ENCODE peak calls at places on chromosomes 3 and 15, in nine cellular contexts. V, T, B, O, H, Z, F, D and Y are unnamed samples. For H3K9me3, the result is how much of the 10 kb centered on the place peaks cover.

GRCh38 chr3:107868449-107868848 is 222.4 kb downstream of the CD47 start:
- DNase-seq in B (no peak), T (no peak), H (no peak), O (no peak), D (no peak), Z (no peak), F (no peak), V (no peak), Y (no peak)

GRCh38 chr3:11282250-11283125 is 10.3 kb downstream of the ATG7 start:
- DNase-seq in T (no peak), V (no peak), F (peak), B (no peak), O (no peak), H (no peak), Z (peak), D (no peak), Y (no peak)

GRCh38 chr15:59190291-59190690 is 16.4 kb upstream of the LDHAL6B start:
- DNase-seq in Z (no peak), B (no peak), H (no peak), D (no peak), F (no peak), T (no peak), O (no peak), V (no peak), Y (no peak)

GRCh38 chr3:148694116-148694515 is 3.6 kb upstream of the AGTR1 start:
- DNase-seq in B (no peak), O (no peak), F (no peak), H (no peak), V (no peak), Z (no peak), D (no peak), T (no peak), Y (no peak)

GRCh38 chr3:98557324-98558010 is 25.7 kb downstream of the GPR15 start:
- DNase-seq in H (no peak), V (peak), O (no peak), B (no peak), T (no peak), D (no peak), Z (no peak), F (no peak), Y (no peak)

GRCh38 chr3:13251166-13251892 is 168.8 kb downstream of the NUP210 start:
- DNase-seq in Z (no peak), V (no peak), B (no peak), F (no peak), O (no peak), T (no peak), D (no peak), H (no peak), Y (no peak)

GRCh38 chr3:72997421-72997961 is 880 bp downstream of the PPP4R2 start:
- DNase-seq in F (no peak), O (peak), Z (no peak), H (peak), D (no peak), T (peak), V (peak), B (peak), Y (no peak)

GRCh38 chr15:61889706-61890105 is 170.5 kb downstream of the VPS13C start:
- DNase-seq in V (no peak), O (no peak), Z (no peak), F (no peak), B (no peak), H (no peak), D (no peak), T (no peak), Y (no peak)

GRCh38 chr3:17602126-17602525 is 140.3 kb downstream of the TBC1D5 start:
- DNase-seq in F (no peak), H (no peak), O (no peak), D (no peak), B (no peak), Z (no peak), T (no peak), V (no peak), Y (no peak)

GRCh38 chr3:124995460-124995994 is 60.3 kb downstream of the HEG1 start:
- DNase-seq in O (peak), V (no peak), F (peak), H (peak), D (peak), Z (peak), B (peak), T (peak), Y (peak)

GRCh38 chr3:52455283-52456168 is at the start of gene NISCH:
- DNase-seq in H (peak), Z (peak), F (peak), B (peak), O (peak), V (peak), T (peak), D (peak), Y (peak)

GRCh38 chr3:148081926-148082325 is 615.8 kb upstream of the AGTR1 start:
- DNase-seq in O (no peak), B (no peak), Z (no peak), D (no peak), T (no peak), F (no peak), V (no peak), H (no peak), Y (no peak)

GRCh38 chr15:75775296-75776074 is 62.8 kb upstream of the CSPG4 start:
- DNase-seq in F (no peak), O (no peak), Z (no peak), T (peak), V (no peak), H (no peak), D (no peak), B (no peak), Y (no peak)

GRCh38 chr3:126416943-126417342 is 22.2 kb downstream of the CFAP100 start:
- DNase-seq in B (no peak), T (no peak), H (peak), D (no peak), V (no peak), Z (no peak), F (no peak), O (no peak), Y (no peak)

GRCh38 chr15:69657626-69658025 is 205.0 kb downstream of the RPLP1 start:
- DNase-seq in Z (no peak), B (no peak), H (no peak), V (no peak), F (no peak), T (peak), D (no peak), O (no peak), Y (no peak)

GRCh38 chr15:27492021-27492621 is 521.1 kb downstream of the GABRG3 start:
- DNase-seq in O (no peak), D (no peak), V (no peak), Z (no peak), B (no peak), T (no peak), H (no peak), F (no peak), Y (no peak)

GRCh38 chr3:189588061-189588817 is 43.0 kb upstream of the TP63 start:
- DNase-seq in B (no peak), H (no peak), O (no peak), D (no peak), F (no peak), Z (no peak), T (no peak), V (no peak), Y (no peak)

GRCh38 chr15:74373731-74374647 is 6.5 kb upstream of the CYP11A1 start:
- DNase-seq in T (peak), V (peak), O (peak), F (peak), Z (peak), H (peak), B (peak), D (peak), Y (peak)

GRCh38 chr3:151798476-151798875 is 15.4 kb upstream of the AADAC start:
- DNase-seq in V (no peak), Z (no peak), D (no peak), T (no peak), B (no peak), F (no peak), H (no peak), O (no peak), Y (no peak)

GRCh38 chr15:89780601-89781000 is 4.5 kb downstream of the MESP2 start:
- DNase-seq in H (no peak), F (no peak), B (no peak), Z (no peak), T (no peak), O (peak), D (no peak), V (no peak), Y (no peak)

GRCh38 chr3:23800731-23801130 is 5.0 kb upstream of the UBE2E1 start:
- DNase-seq in O (no peak), F (no peak), V (no peak), B (peak), Z (no peak), D (no peak), H (no peak), T (no peak), Y (no peak)

GRCh38 chr3:114499986-114500385 is 206.2 kb downstream of the TIGIT start:
- DNase-seq in H (no peak), T (no peak), Z (no peak), O (no peak), F (no peak), D (no peak), V (no peak), B (no peak), Y (no peak)

GRCh38 chr3:149055575-149055974 is 30.8 kb downstream of the HLTF start:
- DNase-seq in B (no peak), T (no peak), D (no peak), Z (no peak), H (no peak), O (no peak), V (no peak), F (no peak), Y (no peak)

GRCh38 chr15:72965671-72966070 is 86.6 kb upstream of the NEO1 start:
- DNase-seq in H (no peak), O (no peak), Z (no peak), F (no peak), D (no peak), V (no peak), T (no peak), B (no peak), Y (no peak)

DNA sequence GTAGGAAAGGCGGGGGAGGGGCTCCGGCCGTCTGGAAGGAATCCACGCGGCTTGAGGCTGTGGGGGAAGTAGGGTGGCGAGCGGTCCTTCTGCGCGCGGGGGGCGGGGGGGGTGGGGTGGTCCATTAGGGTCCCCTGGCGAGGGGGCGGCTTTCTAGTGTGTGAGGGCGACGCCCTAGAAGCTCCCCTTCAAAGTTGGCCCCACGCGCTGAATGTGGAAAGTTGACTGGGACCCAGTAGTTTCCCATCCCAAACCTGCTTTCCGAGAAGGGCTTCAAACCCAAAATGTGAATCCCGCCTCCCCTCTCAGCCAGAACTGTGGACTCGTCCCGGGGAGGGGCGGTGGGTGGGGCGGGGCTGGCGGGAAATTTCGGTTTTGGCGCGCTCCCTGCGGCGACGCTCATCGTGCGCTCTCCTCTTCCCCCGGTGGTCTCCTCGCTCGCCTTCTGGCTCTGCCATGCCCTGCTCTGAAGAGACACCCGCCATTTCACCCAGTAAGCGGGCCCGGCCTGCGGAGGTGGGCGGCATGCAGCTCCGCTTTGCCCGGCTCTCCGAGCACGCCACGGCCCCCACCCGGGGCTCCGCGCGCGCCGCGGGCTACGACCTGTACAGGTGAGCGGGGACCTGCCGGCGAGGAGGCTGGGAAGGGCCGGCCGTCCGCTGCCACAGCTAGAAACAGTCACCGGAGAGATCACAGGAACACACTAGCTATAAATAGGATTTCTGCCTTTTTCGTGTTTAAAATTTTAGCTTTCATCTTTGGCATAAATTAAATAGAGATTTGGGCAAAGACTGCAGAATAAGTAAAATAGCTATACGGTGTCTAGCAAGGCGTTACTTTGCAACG is 790 bp downstream of the DUT start:
- DNase-seq in Z (peak), V (peak), F (peak), T (peak), D (peak), O (peak), B (peak), H (peak), Y (peak)
- H3K9me3 ChIP-seq in Z (under half), V (under half), F (under half), T (under half), D (under half), O (under half), B (under half), H (under half), Y (under half)

GRCh38 chr3:168885028-168885427 is 778.5 kb downstream of the MECOM start:
- DNase-seq in V (no peak), Z (no peak), H (no peak), O (no peak), D (no peak), F (no peak), T (no peak), B (no peak), Y (no peak)

GRCh38 chr3:168889666-168890065 is 773.8 kb downstream of the MECOM start:
- DNase-seq in F (no peak), Z (no peak), D (no peak), O (no peak), H (no peak), V (no peak), T (no peak), B (no peak), Y (no peak)

GRCh38 chr3:168884353-168884903 is 779.1 kb downstream of the MECOM start:
- DNase-seq in D (no peak), F (no peak), V (no peak), T (peak), Z (peak), O (peak), H (peak), B (no peak), Y (no peak)

GRCh38 chr3:168894204-168894603 is 769.3 kb downstream of the MECOM start:
- DNase-seq in V (no peak), B (no peak), D (no peak), Z (no peak), T (no peak), O (no peak), F (no peak), H (no peak), Y (no peak)

GRCh38 chr3:168888781-168889180 is 774.7 kb downstream of the MECOM start:
- DNase-seq in F (no peak), O (no peak), D (no peak), B (no peak), V (no peak), Z (no peak), T (no peak), H (no peak), Y (no peak)
- H3K9me3 ChIP-seq in F (under half), O (under half), D (under half), B (under half), V (under half), Z (under half), T (under half), H (under half), Y (under half)

GRCh38 chr15:97023131-97023844 is 692.8 kb downstream of the NR2F2 start:
- DNase-seq in T (no peak), V (no peak), O (peak), F (no peak), Z (no peak), H (no peak), D (no peak), B (no peak), Y (no peak)
- H3K9me3 ChIP-seq in T (under half), V (under half), O (under half), F (under half), Z (under half), H (under half), D (under half), B (under half), Y (under half)

GRCh38 chr3:6560259-6560658 is 300.7 kb upstream of the GRM7 start:
- DNase-seq in B (no peak), H (no peak), T (no peak), D (no peak), V (no peak), Z (no peak), F (no peak), O (no peak), Y (no peak)
- H3K9me3 ChIP-seq in B (under half), H (under half), T (under half), D (under half), V (under half), Z (under half), F (under half), O (under half), Y (under half)

DNA sequence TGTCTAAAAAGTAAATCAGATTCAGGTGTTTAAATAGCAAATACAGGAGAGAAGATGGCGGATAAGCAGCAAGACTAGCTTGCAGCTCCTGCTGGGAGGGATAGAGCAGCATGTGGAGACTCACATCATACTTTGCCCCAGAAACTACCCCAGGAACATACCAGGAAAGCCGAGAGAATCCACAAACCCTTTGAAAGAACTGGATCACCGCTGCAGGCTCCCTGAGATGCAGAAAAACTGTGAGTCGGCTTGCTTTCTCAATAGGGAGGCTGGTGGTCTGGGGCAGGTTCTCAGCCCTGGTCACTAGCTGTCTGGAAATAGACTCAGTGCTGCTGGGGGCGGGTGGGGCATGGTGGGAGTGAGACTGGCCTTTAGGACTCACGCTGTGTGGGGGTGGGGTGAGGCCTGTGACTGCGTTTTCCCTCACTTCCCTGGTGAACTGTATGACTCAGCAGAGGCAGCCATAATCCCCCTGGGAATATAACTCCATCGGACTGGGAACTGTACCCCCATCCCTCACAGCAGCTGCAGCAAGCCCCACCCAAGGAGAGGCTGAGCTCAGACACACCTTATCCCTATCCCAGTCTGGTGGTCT is 142.8 kb downstream of the CNTN6 start:
- DNase-seq in T (no peak), B (no peak), F (no peak), H (no peak), V (no peak), O (no peak), Z (no peak), D (no peak), Y (no peak)
- H3K9me3 ChIP-seq in T (under half), B (under half), F (under half), H (under half), V (under half), O (under half), Z (under half), D (under half), Y (under half)

GRCh38 chr3:176149567-176149966 is 1047.7 kb downstream of the TBL1XR1 start:
- DNase-seq in Z (no peak), O (no peak), V (no peak), F (no peak), B (no peak), H (no peak), D (no peak), T (no peak), Y (no peak)
- H3K9me3 ChIP-seq in Z (under half), O (under half), V (under half), F (under half), B (under half), H (under half), D (under half), T (under half), Y (under half)

GRCh38 chr15:25092661-25093060 is 137.9 kb downstream of the SNRPN start:
- DNase-seq in F (no peak), T (no peak), V (no peak), D (no peak), H (no peak), Z (no peak), B (no peak), O (no peak), Y (no peak)
- H3K9me3 ChIP-seq in F (half or more), T (under half), V (half or more), D (half or more), H (under half), Z (under half), B (under half), O (under half), Y (under half)

DNA sequence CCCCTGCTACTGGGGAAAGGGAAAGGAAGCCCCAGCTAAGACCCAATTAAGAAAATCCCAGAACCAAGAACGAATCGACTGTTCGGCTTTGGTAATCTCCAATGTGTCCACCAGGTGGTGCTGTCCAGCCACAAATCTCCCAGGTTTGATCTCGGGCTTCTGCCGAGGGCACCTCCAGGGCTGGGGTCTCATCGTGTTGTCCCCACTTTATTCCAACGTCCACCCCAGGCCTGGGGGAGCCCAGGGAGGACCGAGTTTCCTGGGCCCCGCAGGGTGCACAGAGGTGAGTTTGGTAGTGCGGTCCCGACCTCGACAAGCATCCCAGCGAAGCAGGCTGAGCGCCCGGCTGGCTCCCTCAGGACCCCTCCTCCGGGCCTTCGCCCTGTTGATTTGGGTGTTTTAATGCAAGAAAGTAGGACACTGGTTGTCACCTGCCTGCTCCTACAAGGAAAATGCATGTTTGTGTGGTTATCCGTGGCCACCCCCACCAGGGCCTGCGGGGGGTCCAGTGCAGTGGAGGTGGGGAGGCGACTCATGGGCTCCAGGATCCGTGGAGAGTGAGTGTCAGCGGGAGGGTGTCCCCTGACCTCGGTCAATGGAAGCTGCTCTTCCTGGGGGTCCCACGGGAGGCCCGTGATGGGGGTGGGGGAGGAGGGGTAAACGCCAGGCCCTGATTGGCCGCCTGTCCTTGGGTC is 185.0 kb downstream of the GOLGA6L6 start:
- DNase-seq in H (peak), O (no peak), Z (peak), F (peak), B (peak), T (peak), D (peak), V (peak), Y (peak)
- H3K9me3 ChIP-seq in H (under half), O (under half), Z (under half), F (under half), B (under half), T (under half), D (under half), V (under half), Y (under half)